ENCODE peak calls at places on chromosomes 13 and 19, in six cellular contexts. T is NCI-H2171 treated with DMSO at 0.1 percent for 48 hours; N is stimulated activated CD8-positive, alpha-beta memory T cell treated with anti-CD3 and anti-CD28 coated beads, Interleukin-4, amount 100 ng/mL, for 4 hours; J is EH; B is NCI-H2107; O is heart right ventricle. W is an unnamed sample.

GRCh38 chr19:5314012-5314906 is 26.4 kb downstream of the PTPRS start:
- DNase-seq in T (no peak), N (no peak), J (peak; percentile 20), B (no peak), O (no peak), W (no peak)

GRCh38 chr19:50357178-50358100 is 8.0 kb downstream of the NAPSA start:
- DNase-seq in T (peak; percentile 83), N (peak; percentile 83), J (peak; percentile 66), B (no peak), O (peak; percentile 79), W (peak; percentile 93)

GRCh38 chr13:98761126-98761978 is 8.9 kb upstream of the SLC15A1 start:
- DNase-seq in T (no peak), N (no peak), J (peak; percentile 55), B (no peak), O (no peak), W (no peak)

GRCh38 chr19:47280183-47280797 is 5.6 kb downstream of the INAFM1 start:
- DNase-seq in T (no peak), N (no peak), J (peak; percentile 33), B (no peak), O (no peak), W (no peak)

GRCh38 chr13:99302637-99303505 is 4.3 kb downstream of the GPR183 start:
- DNase-seq in T (no peak), N (no peak), J (no peak), B (no peak), O (no peak), W (no peak)

GRCh38 chr19:10408511-10409291 is 5.4 kb upstream of the CDC37 start:
- DNase-seq in T (no peak), N (peak; percentile 59), J (no peak), B (no peak), O (no peak), W (no peak)

GRCh38 chr13:53821632-53822031 is 793.0 kb downstream of the OLFM4 start:
- DNase-seq in T (no peak), N (no peak), J (no peak), B (no peak), O (no peak), W (no peak)

GRCh38 chr19:18160792-18161690 is 8.1 kb downstream of the PIK3R2 start:
- DNase-seq in T (peak; percentile 62), N (peak; percentile 50), J (peak; percentile 66), B (no peak), O (peak; percentile 84), W (peak; percentile 92)

GRCh38 chr19:38649305-38650179 is 2.1 kb downstream of the ACTN4 start:
- DNase-seq in T (peak; percentile 47), N (no peak), J (peak; percentile 61), B (no peak), O (peak; percentile 29), W (no peak)

GRCh38 chr13:35621989-35622388 is 145.5 kb upstream of the MAB21L1 start:
- DNase-seq in T (no peak), N (no peak), J (peak; percentile 64), B (no peak), O (no peak), W (no peak)

GRCh38 chr19:5637971-5638370 is 15.1 kb downstream of the SAFB start:
- DNase-seq in T (no peak), N (no peak), J (peak; percentile 50), B (no peak), O (no peak), W (no peak)

GRCh38 chr19:4456566-4456842 is 1.1 kb downstream of the UBXN6 start:
- DNase-seq in T (no peak), N (no peak), J (peak; percentile 86), B (no peak), O (no peak), W (no peak)

GRCh38 chr19:14944456-14944855 is 3.2 kb downstream of the OR7C2 start:
- DNase-seq in T (no peak), N (no peak), J (no peak), B (no peak), O (no peak), W (no peak)

W was measured in posterior vena cava.